ENCODE peak calls at places on chromosome 4, in six cellular contexts. P is A549, J is tibial nerve, L is ovary, E is lower leg skin, O is esophagus squamous epithelium. B is an unnamed sample.

GRCh38 chr4:20487852-20488251 is 212.4 kb upstream of the PACRGL start:
- DNase-seq in P (no peak), J (no peak), L (no peak), E (no peak), O (no peak), B (no peak)

GRCh38 chr4:4321951-4322688 is 32.1 kb downstream of the ZBTB49 start:
- DNase-seq in P (no peak), J (no peak), L (no peak), E (no peak), O (no peak), B (no peak)

GRCh38 chr4:23023121-23023520 is 330.4 kb downstream of the GBA3 start:
- DNase-seq in P (no peak), J (no peak), L (no peak), E (no peak), O (no peak), B (no peak)

GRCh38 chr4:181952478-181952877 is 290.7 kb upstream of the TENM3 start:
- DNase-seq in P (peak; percentile 64), J (no peak), L (no peak), E (no peak), O (no peak), B (peak; percentile 35)

GRCh38 chr4:6230502-6230785 is 30.1 kb upstream of the JAKMIP1 start:
- DNase-seq in P (no peak), J (no peak), L (no peak), E (no peak), O (no peak), B (no peak)

GRCh38 chr4:176435891-176436499 is 116.2 kb downstream of the SPCS3 start:
- DNase-seq in P (no peak), J (no peak), L (no peak), E (no peak), O (no peak), B (no peak)

GRCh38 chr4:4293279-4293678 is 3.2 kb downstream of the ZBTB49 start:
- DNase-seq in P (no peak), J (no peak), L (no peak), E (no peak), O (no peak), B (no peak)

GRCh38 chr4:56641494-56642051 is 39.5 kb downstream of the HOPX start:
- DNase-seq in P (peak; percentile 55), J (no peak), L (no peak), E (no peak), O (no peak), B (no peak)

GRCh38 chr4:83378426-83378825 is 43.8 kb upstream of the HPSE start:
- DNase-seq in P (peak; percentile 41), J (no peak), L (no peak), E (no peak), O (no peak), B (no peak)

GRCh38 chr4:176002007-176002623 is 63.5 kb upstream of the WDR17 start:
- DNase-seq in P (peak; percentile 17), J (no peak), L (no peak), E (no peak), O (no peak), B (peak; percentile 25)

GRCh38 chr4:113300384-113301011 is 251.0 kb downstream of the ANK2 start:
- DNase-seq in P (peak; percentile 47), J (peak; percentile 36), L (no peak), E (no peak), O (no peak), B (peak; percentile 33)

GRCh38 chr4:96102541-96103018 is 262.7 kb downstream of the PDHA2 start:
- DNase-seq in P (no peak), J (no peak), L (no peak), E (no peak), O (no peak), B (no peak)

GRCh38 chr4:148052448-148052847 is 320.6 kb downstream of the ARHGAP10 start:
- DNase-seq in P (no peak), J (no peak), L (no peak), E (no peak), O (no peak), B (no peak)

GRCh38 chr4:139628184-139629012 is 37.2 kb upstream of the MGST2 start:
- DNase-seq in P (no peak), J (no peak), L (no peak), E (no peak), O (no peak), B (no peak)

GRCh38 chr4:65671402-65671801 is 1.1 kb upstream of the EPHA5 start:
- DNase-seq in P (no peak), J (no peak), L (no peak), E (no peak), O (no peak), B (no peak)
- H3K4me3 ChIP-seq in P (no peak overlapping the region), J (no peak overlapping the region), L (no peak overlapping the region), E (no peak overlapping the region), O (no peak overlapping the region), B (no peak overlapping the region)

GRCh38 chr4:183098723-183099536 is at the start of gene WWC2:
- DNase-seq in P (peak; percentile 91), J (peak; percentile 77), L (peak; percentile 93), E (peak; percentile 83), O (peak; percentile 12), B (peak; percentile 93)
- TF ChIP-seq POLR2A in P (peak; percentile 58), J (peak; percentile 86), L (peak; percentile 78), E (no peak), O (peak; percentile 78), B (peak; percentile 23)

GRCh38 chr4:123823244-123823643 is 426.6 kb downstream of the SPRY1 start:
- DNase-seq in P (no peak), J (no peak), L (no peak), E (no peak), O (no peak), B (no peak)

GRCh38 chr4:123819362-123820035 is 422.9 kb downstream of the SPRY1 start:
- DNase-seq in P (no peak), J (no peak), L (no peak), E (no peak), O (no peak), B (no peak)

GRCh38 chr4:123821861-123822260 is 425.3 kb downstream of the SPRY1 start:
- DNase-seq in P (peak; percentile 5), J (no peak), L (no peak), E (no peak), O (no peak), B (no peak)

GRCh38 chr4:123824524-123824923 is 427.9 kb downstream of the SPRY1 start:
- DNase-seq in P (no peak), J (no peak), L (no peak), E (no peak), O (no peak), B (no peak)

GRCh38 chr4:123822353-123822752 is 425.8 kb downstream of the SPRY1 start:
- DNase-seq in P (no peak), J (no peak), L (no peak), E (no peak), O (no peak), B (no peak)
- H3K4me3 ChIP-seq in P (no peak overlapping the region), J (no peak overlapping the region), L (no peak overlapping the region), E (no peak overlapping the region), O (no peak overlapping the region), B (no peak overlapping the region)

DNA sequence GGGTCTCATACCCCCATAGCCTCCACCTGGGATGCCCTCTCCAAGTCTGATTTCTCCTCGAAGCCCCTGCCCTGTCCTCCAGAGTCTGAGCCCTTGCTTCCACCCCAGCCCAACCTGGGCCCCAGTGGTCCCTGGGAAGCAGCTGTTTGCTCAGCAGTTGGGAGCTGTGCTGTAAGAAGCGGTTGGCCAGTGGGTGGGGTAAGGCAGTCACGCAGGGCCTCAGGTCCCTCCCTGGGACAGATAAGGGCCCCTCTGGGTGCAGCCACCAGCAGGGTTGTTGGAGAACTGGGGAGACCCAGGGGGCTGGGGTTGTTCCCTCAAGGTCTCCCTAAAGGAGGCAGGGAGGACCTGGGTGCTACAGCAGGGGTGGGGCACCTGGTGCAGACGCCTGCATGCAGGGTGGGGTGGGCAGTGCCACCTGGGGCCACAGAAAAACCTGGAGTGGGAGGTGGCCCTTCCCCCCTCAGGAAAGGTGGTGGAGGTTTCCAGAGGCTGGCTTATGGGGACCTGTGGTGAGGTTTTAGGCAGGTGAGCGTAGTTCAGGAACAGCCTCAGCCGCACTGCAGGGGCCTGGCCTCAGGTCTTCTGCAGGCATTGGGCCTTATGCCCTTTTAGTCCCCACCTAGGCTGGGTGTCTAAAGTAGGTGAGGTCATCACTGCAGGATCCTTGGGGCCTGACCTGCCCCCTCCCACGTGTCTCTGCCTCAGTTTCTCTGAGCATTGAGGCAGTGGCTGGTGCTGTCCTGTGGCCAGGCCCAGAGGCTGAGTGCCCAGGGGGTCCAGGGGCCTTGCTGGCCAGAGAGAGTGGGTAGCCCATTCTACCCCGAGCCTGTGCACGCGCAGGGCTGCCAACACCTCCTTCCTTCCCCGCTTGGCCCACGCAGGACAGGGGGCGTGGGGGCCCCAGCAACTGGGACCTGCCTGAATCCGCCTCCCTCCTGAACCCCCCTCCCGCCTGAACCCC is 3.1 kb upstream of the SLC26A1 start:
- DNase-seq in P (no peak), J (no peak), L (no peak), E (no peak), O (no peak), B (no peak)
- TF ChIP-seq POLR2A in P (no peak), J (no peak), L (no peak), E (no peak), O (no peak), B (no peak)

GRCh38 chr4:8534129-8534528 is 46.1 kb upstream of the GPR78 start:
- DNase-seq in P (no peak), J (no peak), L (peak; percentile 33), E (no peak), O (no peak), B (no peak)
- H3K4me3 ChIP-seq in P (no peak overlapping the region), J (no peak overlapping the region), L (no peak overlapping the region), E (no peak overlapping the region), O (no peak overlapping the region), B (no peak overlapping the region)

DNA sequence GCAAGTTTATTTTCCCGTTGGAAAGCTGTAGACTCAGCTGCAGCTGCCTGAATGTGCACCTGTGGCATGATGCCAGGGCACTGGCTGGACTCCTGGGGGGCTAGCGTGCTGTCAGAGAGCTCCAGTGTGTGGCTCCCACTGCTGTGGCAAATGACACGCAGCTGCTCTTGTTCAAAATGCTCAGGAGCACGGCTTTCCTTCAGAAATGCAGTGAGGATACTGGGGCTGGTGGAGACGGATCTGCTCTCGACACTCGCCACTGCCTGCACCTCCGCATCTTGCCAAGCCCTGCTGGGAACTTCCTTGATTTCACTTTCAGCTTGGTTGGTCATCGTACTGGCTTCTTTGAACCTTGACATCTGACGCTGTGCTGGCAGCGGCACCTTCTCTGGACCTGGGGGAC is 58.7 kb downstream of the GPRIN3 start:
- DNase-seq in P (no peak), J (no peak), L (no peak), E (no peak), O (no peak), B (no peak)
- TF ChIP-seq POLR2A in P (no peak), J (no peak), L (no peak), E (no peak), O (no peak), B (no peak)

GRCh38 chr4:145496292-145496691 is 14.6 kb downstream of the SMAD1 start:
- DNase-seq in P (no peak), J (no peak), L (no peak), E (no peak), O (no peak), B (no peak)
- H3K4me3 ChIP-seq in P (no peak overlapping the region), J (no peak overlapping the region), L (no peak overlapping the region), E (no peak overlapping the region), O (no peak overlapping the region), B (no peak overlapping the region)